ENCODE peak calls at places on chromosomes 16 and 17, in six cellular contexts. One of them, this sample, is unnamed.

GRCh38 chr16:15509051-15509592 is 74.7 kb downstream of the BMERB1 start:
- DNase-seq in PC-3: no peak
- DNase-seq in progenitor cell of endocrine pancreas: no peak
- DNase-seq in neural progenitor cell: no peak
- DNase-seq in BJ: no peak
- DNase-seq in ascending aorta: no peak
- DNase-seq in this sample: no peak

GRCh38 chr17:82215095-82215971 is 2.7 kb upstream of the CCDC57 start:
- DNase-seq in ascending aorta: no peak
- DNase-seq in neural progenitor cell: no peak
- DNase-seq in PC-3: no peak
- DNase-seq in BJ: no peak
- DNase-seq in progenitor cell of endocrine pancreas: no peak
- DNase-seq in this sample: no peak

GRCh38 chr16:3655030-3655790 is 719 bp downstream of the DNASE1 start:
- DNase-seq in neural progenitor cell: no peak
- DNase-seq in ascending aorta: no peak
- DNase-seq in BJ: no peak
- DNase-seq in PC-3: no peak
- DNase-seq in progenitor cell of endocrine pancreas: no peak
- DNase-seq in this sample: no peak

GRCh38 chr17:61490540-61490975 is 38.3 kb downstream of the TBX4 start:
- DNase-seq in progenitor cell of endocrine pancreas: no peak
- DNase-seq in BJ: peak
- DNase-seq in PC-3: peak
- DNase-seq in ascending aorta: peak
- DNase-seq in neural progenitor cell: no peak
- DNase-seq in this sample: no peak

GRCh38 chr17:81909966-81910839 is 996 bp downstream of the PCYT2 start:
- DNase-seq in progenitor cell of endocrine pancreas: peak
- DNase-seq in BJ: no peak
- DNase-seq in ascending aorta: no peak
- DNase-seq in PC-3: no peak
- DNase-seq in neural progenitor cell: peak
- DNase-seq in this sample: no peak

GRCh38 chr17:40958086-40958953 is 8.4 kb downstream of the KRT39 start:
- DNase-seq in progenitor cell of endocrine pancreas: no peak
- DNase-seq in ascending aorta: no peak
- DNase-seq in PC-3: peak
- DNase-seq in BJ: no peak
- DNase-seq in neural progenitor cell: no peak
- DNase-seq in this sample: no peak

GRCh38 chr17:40559016-40559853 is 6.0 kb downstream of the CCR7 start:
- DNase-seq in ascending aorta: peak
- DNase-seq in BJ: no peak
- DNase-seq in PC-3: no peak
- DNase-seq in neural progenitor cell: no peak
- DNase-seq in progenitor cell of endocrine pancreas: peak
- DNase-seq in this sample: no peak

GRCh38 chr16:53309457-53309856 is 124.8 kb upstream of the RBL2 start:
- DNase-seq in BJ: no peak
- DNase-seq in PC-3: no peak
- DNase-seq in ascending aorta: no peak
- DNase-seq in progenitor cell of endocrine pancreas: no peak
- DNase-seq in neural progenitor cell: no peak
- DNase-seq in this sample: no peak

GRCh38 chr16:67443299-67443698 is 12.4 kb downstream of the HSD11B2 start:
- DNase-seq in neural progenitor cell: no peak
- DNase-seq in progenitor cell of endocrine pancreas: no peak
- DNase-seq in PC-3: no peak
- DNase-seq in BJ: no peak
- DNase-seq in ascending aorta: peak
- DNase-seq in this sample: no peak

GRCh38 chr16:19005561-19006445 is 22.1 kb downstream of the TMC7 start:
- DNase-seq in BJ: no peak
- DNase-seq in neural progenitor cell: peak
- DNase-seq in PC-3: peak
- DNase-seq in ascending aorta: no peak
- DNase-seq in progenitor cell of endocrine pancreas: no peak
- DNase-seq in this sample: no peak

GRCh38 chr17:44628234-44629188 is 27.8 kb upstream of the MEIOC start:
- DNase-seq in PC-3: no peak
- DNase-seq in neural progenitor cell: peak
- DNase-seq in ascending aorta: no peak
- DNase-seq in progenitor cell of endocrine pancreas: no peak
- DNase-seq in BJ: no peak
- DNase-seq in this sample: peak
- TF ChIP-seq CTCF in PC-3: no peak
- TF ChIP-seq CTCF in neural progenitor cell: peak
- TF ChIP-seq CTCF in ascending aorta: no peak
- TF ChIP-seq CTCF in progenitor cell of endocrine pancreas: no peak
- TF ChIP-seq CTCF in BJ: no peak
- TF ChIP-seq CTCF in this sample: peak

DNA sequence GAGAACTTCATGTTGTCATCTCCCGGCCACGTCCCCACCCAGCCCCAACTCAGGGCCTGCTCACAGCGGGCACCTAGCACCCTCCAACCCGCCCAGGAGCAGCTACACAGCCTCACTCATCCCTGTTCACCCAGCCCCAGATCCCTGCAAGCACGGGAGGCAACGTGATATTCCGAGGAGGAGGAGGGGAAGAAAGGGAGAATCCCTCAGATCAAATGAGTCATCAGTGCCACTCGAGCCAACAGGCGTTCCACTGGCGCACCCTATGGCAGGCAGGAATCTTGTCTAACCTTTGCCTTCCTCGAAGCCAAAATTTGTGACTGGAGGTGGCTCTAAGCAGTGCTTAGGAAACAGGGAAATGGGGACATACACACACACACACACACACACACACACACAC is 14.0 kb upstream of the NUBP1 start:
- DNase-seq in PC-3: peak
- DNase-seq in progenitor cell of endocrine pancreas: no peak
- DNase-seq in neural progenitor cell: peak
- DNase-seq in ascending aorta: no peak
- DNase-seq in BJ: no peak
- DNase-seq in this sample: no peak
- TF ChIP-seq CTCF in PC-3: peak
- TF ChIP-seq CTCF in progenitor cell of endocrine pancreas: no peak
- TF ChIP-seq CTCF in neural progenitor cell: no peak
- TF ChIP-seq CTCF in ascending aorta: no peak
- TF ChIP-seq CTCF in BJ: no peak
- TF ChIP-seq CTCF in this sample: peak

GRCh38 chr17:27535975-27536374 is 79.7 kb downstream of the KSR1 start:
- DNase-seq in progenitor cell of endocrine pancreas: no peak
- DNase-seq in neural progenitor cell: no peak
- DNase-seq in ascending aorta: no peak
- DNase-seq in PC-3: no peak
- DNase-seq in BJ: no peak
- DNase-seq in this sample: no peak

GRCh38 chr17:27533068-27533397 is 76.8 kb downstream of the KSR1 start:
- DNase-seq in PC-3: no peak
- DNase-seq in progenitor cell of endocrine pancreas: no peak
- DNase-seq in neural progenitor cell: no peak
- DNase-seq in BJ: no peak
- DNase-seq in ascending aorta: no peak
- DNase-seq in this sample: no peak

GRCh38 chr17:27535178-27535928 is 79.1 kb downstream of the KSR1 start:
- DNase-seq in BJ: no peak
- DNase-seq in PC-3: no peak
- DNase-seq in ascending aorta: no peak
- DNase-seq in neural progenitor cell: no peak
- DNase-seq in progenitor cell of endocrine pancreas: no peak
- DNase-seq in this sample: no peak

GRCh38 chr17:27532269-27533067 is 76.2 kb downstream of the KSR1 start:
- DNase-seq in progenitor cell of endocrine pancreas: no peak
- DNase-seq in BJ: no peak
- DNase-seq in PC-3: no peak
- DNase-seq in ascending aorta: peak
- DNase-seq in neural progenitor cell: no peak
- DNase-seq in this sample: no peak

GRCh38 chr17:27533874-27534815 is 77.9 kb downstream of the KSR1 start:
- DNase-seq in progenitor cell of endocrine pancreas: no peak
- DNase-seq in ascending aorta: no peak
- DNase-seq in neural progenitor cell: peak
- DNase-seq in BJ: peak
- DNase-seq in PC-3: peak
- DNase-seq in this sample: peak
- TF ChIP-seq CTCF in progenitor cell of endocrine pancreas: no peak
- TF ChIP-seq CTCF in ascending aorta: no peak
- TF ChIP-seq CTCF in neural progenitor cell: peak
- TF ChIP-seq CTCF in BJ: no peak
- TF ChIP-seq CTCF in PC-3: no peak
- TF ChIP-seq CTCF in this sample: peak

GRCh38 chr17:48612854-48613691 is 2.0 kb downstream of the HOXB8 start:
- DNase-seq in progenitor cell of endocrine pancreas: no peak
- DNase-seq in neural progenitor cell: peak
- DNase-seq in ascending aorta: no peak
- DNase-seq in BJ: no peak
- DNase-seq in PC-3: no peak
- DNase-seq in this sample: no peak
- TF ChIP-seq CTCF in progenitor cell of endocrine pancreas: peak
- TF ChIP-seq CTCF in neural progenitor cell: no peak
- TF ChIP-seq CTCF in ascending aorta: peak
- TF ChIP-seq CTCF in BJ: peak
- TF ChIP-seq CTCF in PC-3: no peak
- TF ChIP-seq CTCF in this sample: peak

This sample was measured in retinal pigment epithelial cell.